ENCODE peak calls at places on chromosomes 4 and X, in eight cellular contexts. C is osteocyte, B is stomach, R is fibroblast of villous mesenchyme, Z is heart left ventricle, K is AG09319, S is nephron progenitor cell, Q is transverse colon. T is an unnamed sample.

GRCh38 chrX:48939417-48940228 is 17.8 kb downstream of the OTUD5 start:
- DNase-seq in B (no peak), C (no peak), K (no peak), Z (no peak), Q (peak), R (no peak), S (no peak), T (no peak)

GRCh38 chrX:80573275-80573674 is 153.0 kb downstream of the TENT5D start:
- DNase-seq in C (no peak), K (no peak), R (no peak), Z (no peak), S (no peak), B (no peak), Q (no peak), T (no peak)

GRCh38 chr4:83217721-83218522 is 66.7 kb downstream of the COQ2 start:
- DNase-seq in Z (no peak), C (peak), B (peak), Q (peak), R (no peak), K (no peak), S (no peak), T (no peak)

GRCh38 chr4:139921551-139922184 is 232.3 kb downstream of the MAML3 start:
- DNase-seq in C (no peak), K (no peak), Q (peak), S (no peak), Z (no peak), B (peak), R (no peak), T (no peak)

GRCh38 chr4:54513231-54513630 is 144.5 kb upstream of the KIT start:
- DNase-seq in S (no peak), K (peak), B (no peak), R (peak), C (no peak), Q (no peak), Z (no peak), T (peak)

GRCh38 chrX:47351706-47352105 is 18.7 kb upstream of the ZNF157 start:
- DNase-seq in R (peak), B (no peak), Q (no peak), K (no peak), S (no peak), C (no peak), Z (no peak), T (no peak)

GRCh38 chr4:12846368-12846767 is 637.8 kb downstream of the RAB28 start:
- DNase-seq in B (no peak), Q (no peak), R (no peak), C (no peak), S (no peak), Z (no peak), K (no peak), T (no peak)

GRCh38 chr4:119550857-119551532 is 77.6 kb downstream of the PDE5A start:
- DNase-seq in R (no peak), C (no peak), Z (no peak), Q (no peak), K (no peak), B (no peak), S (peak), T (no peak)

GRCh38 chr4:148926861-148927260 is 484.6 kb upstream of the NR3C2 start:
- DNase-seq in R (peak), Z (peak), K (no peak), B (peak), S (no peak), C (no peak), Q (peak), T (peak)

GRCh38 chrX:31423575-31424284 is 351.9 kb upstream of the FTHL17 start:
- DNase-seq in S (peak), K (peak), Z (peak), R (peak), Q (peak), B (peak), C (no peak), T (no peak)

GRCh38 chr4:129546531-129546930 is 450.6 kb downstream of the C4orf33 start:
- DNase-seq in B (no peak), R (no peak), C (no peak), S (no peak), Z (no peak), Q (no peak), K (no peak), T (no peak)

GRCh38 chr4:26785766-26786165 is 74.9 kb upstream of the STIM2 start:
- DNase-seq in S (no peak), K (no peak), B (no peak), C (no peak), R (no peak), Q (no peak), Z (no peak), T (no peak)

GRCh38 chr4:37793562-37793961 is 32.9 kb upstream of the PGM2 start:
- DNase-seq in C (no peak), Z (peak), K (no peak), Q (no peak), B (no peak), R (peak), S (no peak), T (no peak)

GRCh38 chr4:18536420-18536819 is 514.9 kb upstream of the LCORL start:
- DNase-seq in Q (no peak), C (no peak), Z (no peak), R (no peak), B (no peak), K (no peak), S (no peak), T (no peak)

GRCh38 chrX:22135994-22136684 is 104.0 kb downstream of the PHEX start:
- DNase-seq in Z (no peak), Q (no peak), C (no peak), R (peak), S (peak), B (no peak), K (no peak), T (no peak)

GRCh38 chrX:56800307-56800706 is 71.3 kb downstream of the NBDY start:
- DNase-seq in K (no peak), Q (peak), B (no peak), Z (no peak), C (no peak), R (no peak), S (no peak), T (no peak)

GRCh38 chrX:15737188-15737956 is 698 bp upstream of the CA5B start:
- DNase-seq in R (no peak), C (no peak), B (no peak), Q (no peak), S (no peak), Z (no peak), K (no peak), T (no peak)

GRCh38 chrX:5399403-5399802 is 829.3 kb downstream of the NLGN4X start:
- DNase-seq in Z (no peak), S (no peak), Q (no peak), K (no peak), C (no peak), R (no peak), B (no peak), T (no peak)

GRCh38 chr4:153212755-153213154 is 8.5 kb downstream of the TRIM2 start:
- DNase-seq in S (no peak), B (no peak), R (no peak), C (no peak), Q (no peak), K (no peak), Z (no peak), T (no peak)

GRCh38 chr4:47031713-47032404 is 492 bp downstream of the GABRB1 start:
- DNase-seq in Q (peak), B (no peak), R (no peak), C (no peak), S (peak), Z (no peak), K (no peak), T (no peak)

GRCh38 chrX:23554304-23554703 is 113.0 kb upstream of the PRDX4 start:
- DNase-seq in S (no peak), C (no peak), R (peak), K (peak), Q (no peak), B (no peak), Z (no peak), T (peak)

GRCh38 chr4:106366026-106366425 is 2.6 kb downstream of the GIMD1 start:
- DNase-seq in Q (no peak), Z (no peak), K (no peak), C (no peak), S (no peak), R (no peak), B (no peak), T (no peak)

GRCh38 chrX:135484636-135485289 is 35.7 kb upstream of the INTS6L start:
- DNase-seq in C (no peak), B (no peak), K (peak), Q (no peak), S (no peak), Z (peak), R (peak), T (no peak)

GRCh38 chr4:140109626-140110213 is 44.3 kb downstream of the MAML3 start:
- DNase-seq in Z (no peak), B (no peak), C (no peak), K (no peak), Q (no peak), R (no peak), S (peak), T (no peak)

GRCh38 chrX:38651625-38652601 is 90.6 kb downstream of the TSPAN7 start:
- DNase-seq in C (no peak), Q (no peak), R (no peak), B (no peak), K (no peak), Z (no peak), S (no peak), T (no peak)

GRCh38 chr4:32499176-32499575 is 1779.0 kb downstream of the PCDH7 start:
- DNase-seq in K (no peak), B (no peak), S (no peak), Q (no peak), R (peak), C (no peak), Z (no peak), T (no peak)

GRCh38 chr4:73822389-73822788 is 14.1 kb upstream of the CXCL6 start:
- DNase-seq in B (no peak), S (no peak), Z (no peak), R (no peak), C (no peak), Q (no peak), K (no peak), T (no peak)

GRCh38 chrX:102958794-102959193 is 21.7 kb downstream of the RAB40AL start:
- DNase-seq in C (no peak), Z (no peak), B (no peak), R (no peak), K (no peak), Q (no peak), S (no peak), T (no peak)

GRCh38 chr4:16360694-16361262 is 134.5 kb upstream of the TAPT1 start:
- DNase-seq in Q (no peak), S (no peak), K (no peak), Z (no peak), B (no peak), C (no peak), R (peak), T (no peak)

GRCh38 chr4:106659386-106659785 is 290.8 kb upstream of the GIMD1 start:
- DNase-seq in R (peak), B (no peak), S (no peak), Q (no peak), Z (no peak), K (no peak), C (no peak), T (no peak)

GRCh38 chr4:143286733-143287570 is 49.7 kb upstream of the GAB1 start:
- DNase-seq in Q (no peak), B (no peak), C (no peak), Z (no peak), R (peak), S (no peak), K (no peak), T (peak)

GRCh38 chr4:84258905-84259830 is 239.9 kb downstream of the NKX6-1 start:
- DNase-seq in R (peak), C (no peak), B (no peak), K (no peak), S (no peak), Z (no peak), Q (no peak), T (no peak)

GRCh38 chr4:54063737-54064316 is 578 bp downstream of the CHIC2 start:
- DNase-seq in K (no peak), Z (peak), S (no peak), Q (peak), B (peak), C (no peak), R (peak), T (no peak)

GRCh38 chr4:102809691-102810090 is 17.7 kb downstream of the UBE2D3 start:
- DNase-seq in S (no peak), Z (no peak), C (no peak), B (no peak), Q (no peak), R (no peak), K (no peak), T (no peak)

GRCh38 chr4:3829211-3829953 is 63.2 kb downstream of the ADRA2C start:
- DNase-seq in S (no peak), B (no peak), K (no peak), R (no peak), C (no peak), Z (no peak), Q (no peak), T (no peak)

GRCh38 chrX:23802431-23802830 is 19.5 kb downstream of the SAT1 start:
- DNase-seq in R (no peak), B (no peak), Q (peak), Z (no peak), C (no peak), S (no peak), K (no peak), T (no peak)

GRCh38 chr4:100428051-100428450 is 89.8 kb downstream of the EMCN start:
- DNase-seq in Q (no peak), Z (no peak), K (no peak), R (peak), C (no peak), B (no peak), S (no peak), T (no peak)

GRCh38 chr4:147088141-147088540 is 142.5 kb upstream of the TTC29 start:
- DNase-seq in C (no peak), B (no peak), Z (no peak), S (no peak), R (no peak), K (no peak), Q (no peak), T (no peak)

GRCh38 chrX:101206471-101206870 is 13.1 kb upstream of the DRP2 start:
- DNase-seq in B (no peak), R (peak), K (no peak), S (no peak), Z (no peak), Q (no peak), C (no peak), T (no peak)
- TF ChIP-seq CTCF in B (peak), R (peak), K (peak), S (no peak), Z (no peak), Q (peak), C (peak), T (peak)

DNA sequence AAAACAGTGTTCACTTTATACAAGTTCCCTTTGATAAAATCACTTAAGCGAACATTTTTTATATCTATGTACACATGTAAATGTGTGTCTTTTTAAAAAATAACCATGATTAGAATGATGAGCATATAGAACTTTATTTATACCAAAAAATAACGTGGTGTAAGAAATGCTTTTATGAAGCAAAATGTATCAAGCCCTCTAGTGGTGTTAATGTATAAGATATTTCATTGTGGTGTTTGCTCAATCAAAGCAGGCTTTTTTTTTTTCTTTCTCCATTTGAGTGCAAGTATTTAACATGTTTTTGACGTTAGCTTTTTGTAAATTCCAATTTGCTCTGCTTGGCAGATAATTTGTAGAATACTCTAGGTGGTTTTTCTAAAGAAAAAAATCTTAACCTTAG is 2092.4 kb upstream of the TENM3 start:
- DNase-seq in C (no peak), B (no peak), S (no peak), Z (no peak), R (no peak), K (no peak), Q (no peak), T (no peak)
- TF ChIP-seq CTCF in C (peak), B (no peak), S (peak), Z (peak), R (no peak), K (peak), Q (peak), T (peak)

GRCh38 chrX:120137439-120137838 is 21.0 kb upstream of the RHOXF2 start:
- DNase-seq in C (no peak), B (no peak), Z (no peak), Q (no peak), R (no peak), S (no peak), K (no peak), T (no peak)
- TF ChIP-seq CTCF in C (no peak), B (no peak), Z (no peak), Q (no peak), R (peak), S (no peak), K (no peak), T (no peak)

GRCh38 chrX:67723580-67724351 is 179.9 kb downstream of the AR start:
- DNase-seq in Q (no peak), K (no peak), Z (no peak), C (no peak), B (no peak), S (no peak), R (no peak), T (no peak)

GRCh38 chrX:67725471-67725870 is 181.7 kb downstream of the AR start:
- DNase-seq in S (no peak), R (no peak), B (no peak), Q (no peak), C (no peak), K (no peak), Z (no peak), T (no peak)

GRCh38 chrX:67726028-67726427 is 182.2 kb downstream of the AR start:
- DNase-seq in R (no peak), Q (no peak), C (no peak), K (no peak), Z (no peak), S (no peak), B (no peak), T (no peak)

GRCh38 chrX:67727576-67727975 is 183.8 kb downstream of the AR start:
- DNase-seq in R (no peak), B (no peak), Z (no peak), S (no peak), Q (no peak), C (no peak), K (no peak), T (no peak)

GRCh38 chrX:67724359-67725110 is 180.7 kb downstream of the AR start:
- DNase-seq in R (no peak), C (no peak), K (no peak), B (no peak), Q (no peak), S (no peak), Z (no peak), T (no peak)
- TF ChIP-seq CTCF in R (no peak), C (no peak), K (no peak), B (no peak), Q (no peak), S (no peak), Z (no peak), T (peak)

DNA sequence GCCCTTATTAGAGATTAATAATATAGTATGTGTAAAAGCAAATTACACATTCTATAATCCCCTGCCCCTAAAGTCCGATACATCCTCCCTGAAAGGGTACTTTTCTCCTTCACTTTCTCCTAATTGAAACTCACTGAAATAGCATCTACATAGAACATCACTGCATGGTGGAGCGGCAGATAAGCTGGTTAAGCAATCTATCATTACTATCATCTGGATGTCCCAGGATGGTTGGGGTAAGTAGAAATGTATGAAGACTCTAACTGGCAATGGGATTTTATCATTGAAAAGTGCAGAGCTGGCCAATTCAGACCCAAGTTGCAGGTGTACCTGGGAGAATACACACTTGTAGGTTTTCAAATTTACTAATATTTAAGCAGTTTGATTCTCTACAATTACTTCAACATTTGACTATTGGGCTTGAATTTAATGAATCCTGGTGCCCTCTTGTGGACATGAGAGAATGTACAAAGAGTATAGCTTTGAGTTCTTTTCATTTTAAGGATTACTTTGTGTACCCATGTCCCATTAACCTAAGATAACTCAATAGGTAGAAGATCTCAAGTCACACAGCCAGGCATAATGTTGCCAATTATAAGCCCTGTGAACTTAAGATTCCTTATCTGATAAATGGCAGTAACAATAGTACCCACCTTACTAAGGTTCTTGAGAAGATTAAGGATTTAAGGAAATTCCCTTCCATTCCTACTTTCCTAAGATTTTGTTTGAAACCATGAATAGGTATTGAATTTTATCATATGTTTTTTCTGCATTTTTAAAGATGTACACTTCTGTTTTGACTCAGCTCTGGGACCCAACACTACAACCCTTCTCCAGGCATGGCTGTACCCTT is 69.8 kb downstream of the SHROOM3 start:
- DNase-seq in S (no peak), Z (no peak), C (no peak), B (no peak), R (peak), Q (no peak), K (peak), T (peak)
- TF ChIP-seq CTCF in S (peak), Z (peak), C (peak), B (peak), R (peak), Q (peak), K (peak), T (peak)

DNA sequence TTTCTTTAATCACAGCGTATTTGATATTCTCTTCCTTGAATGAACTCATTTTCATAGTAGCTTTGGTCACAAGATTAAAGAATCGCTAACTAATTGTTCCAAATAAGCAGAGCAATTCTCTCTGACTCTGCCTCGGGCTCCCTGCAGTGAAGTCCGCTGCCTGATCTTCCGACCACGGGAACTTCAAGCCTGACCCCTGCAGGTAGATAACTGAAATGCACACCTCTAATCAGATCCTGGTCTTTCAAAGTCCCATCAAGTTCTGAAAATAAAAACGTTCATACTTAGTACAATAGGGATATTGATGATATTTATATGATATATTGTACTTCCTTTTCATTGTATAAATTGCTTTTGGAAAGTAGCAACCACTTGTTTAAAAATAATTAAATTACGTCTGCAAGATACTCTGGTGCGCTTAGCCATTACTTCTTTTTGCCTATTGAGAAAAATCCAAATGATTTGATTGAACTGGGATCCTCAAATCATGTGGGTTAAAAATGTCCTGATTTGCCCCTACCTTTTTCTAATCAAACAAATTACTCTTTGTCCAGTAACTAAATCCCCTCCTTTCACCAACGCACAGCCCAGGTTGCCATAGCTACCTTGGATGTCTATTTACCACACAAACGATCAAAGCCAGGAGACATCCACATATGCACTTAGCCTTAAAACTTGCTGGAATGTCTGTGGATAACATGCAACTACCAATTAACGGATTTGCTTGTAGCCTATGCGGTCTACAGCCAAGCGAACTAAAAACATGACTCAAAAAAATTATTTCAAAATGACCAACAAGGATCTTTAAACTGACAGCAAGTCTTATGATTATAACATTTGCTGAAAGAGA is 4.2 kb downstream of the MID1 start:
- DNase-seq in B (peak), Q (peak), S (peak), C (no peak), Z (peak), K (peak), R (peak), T (no peak)
- TF ChIP-seq CTCF in B (peak), Q (peak), S (peak), C (peak), Z (peak), K (peak), R (peak), T (peak)

GRCh38 chr4:76748649-76749048 is 149.3 kb downstream of the SOWAHB start:
- DNase-seq in S (no peak), K (no peak), Q (peak), R (no peak), B (peak), Z (no peak), C (no peak), T (no peak)
- TF ChIP-seq CTCF in S (peak), K (no peak), Q (peak), R (no peak), B (no peak), Z (no peak), C (peak), T (no peak)